ENCODE peak calls at places on chromosomes 2 and 18, in six cellular contexts. L is SJCRH30, O is ovary, P is colonic mucosa, K is breast epithelium, X is brain microvascular endothelial cell. Y is an unnamed sample. For H3K36me3, the result is how much of the 10 kb centered on the place peaks cover.

GRCh38 chr2:192218970-192219369 is 24.2 kb upstream of the TMEFF2 start:
- DNase-seq in K (no peak), L (no peak), P (no peak), O (no peak), X (no peak), Y (no peak)

GRCh38 chr2:88933980-88934379 is 242.5 kb downstream of the RPIA start:
- DNase-seq in P (no peak), K (no peak), L (peak), O (no peak), X (peak), Y (no peak)

GRCh38 chr2:156340377-156340776 is 7.9 kb upstream of the NR4A2 start:
- DNase-seq in P (no peak), O (no peak), X (no peak), L (no peak), K (no peak), Y (no peak)

GRCh38 chr2:238449909-238450417 is 23.2 kb downstream of the ASB1 start:
- DNase-seq in X (no peak), L (no peak), P (peak), O (no peak), K (peak), Y (no peak)

GRCh38 chr2:223969856-223970255 is 12.6 kb downstream of the MRPL44 start:
- DNase-seq in X (peak), O (no peak), K (no peak), L (no peak), P (no peak), Y (no peak)

GRCh38 chr2:24702800-24703199 is 90.4 kb downstream of the PTRHD1 start:
- DNase-seq in L (no peak), O (no peak), X (peak), P (no peak), K (no peak), Y (no peak)

GRCh38 chr2:14866953-14867352 is 234.4 kb downstream of the LRATD1 start:
- DNase-seq in L (no peak), P (no peak), X (no peak), K (no peak), O (no peak), Y (no peak)

GRCh38 chr2:54878182-54878581 is 154.7 kb downstream of the EML6 start:
- DNase-seq in P (no peak), L (no peak), X (no peak), K (no peak), O (no peak), Y (no peak)

GRCh38 chr2:10499275-10499907 is 51.3 kb upstream of the ODC1 start:
- DNase-seq in O (no peak), X (no peak), K (peak), L (no peak), P (no peak), Y (no peak)

GRCh38 chr2:142445542-142445941 is 314.7 kb upstream of the LRP1B start:
- DNase-seq in X (no peak), P (no peak), L (no peak), O (no peak), K (no peak), Y (no peak)

GRCh38 chr2:19264847-19265246 is 93.6 kb downstream of the OSR1 start:
- DNase-seq in K (no peak), L (no peak), O (no peak), X (no peak), P (no peak), Y (no peak)

GRCh38 chr2:8564475-8564874 is 117.4 kb upstream of the ID2 start:
- DNase-seq in P (no peak), X (no peak), O (no peak), K (no peak), L (no peak), Y (no peak)

GRCh38 chr18:62634471-62634870 is 80.9 kb upstream of the PHLPP1 start:
- DNase-seq in X (no peak), O (no peak), K (no peak), L (no peak), P (no peak), Y (no peak)

GRCh38 chr2:65528241-65528574 is 95.8 kb upstream of the SPRED2 start:
- DNase-seq in X (no peak), O (no peak), L (no peak), K (no peak), P (no peak), Y (no peak)

GRCh38 chr2:46804794-46805193 is 110.8 kb downstream of the MCFD2 start:
- DNase-seq in L (no peak), K (peak), X (no peak), P (no peak), O (no peak), Y (no peak)

GRCh38 chr2:166314022-166314759 is 61.6 kb downstream of the SCN9A start:
- DNase-seq in L (no peak), K (no peak), P (no peak), O (no peak), X (peak), Y (no peak)

GRCh38 chr2:167183916-167184315 is 295.6 kb downstream of the XIRP2 start:
- DNase-seq in P (no peak), X (no peak), K (no peak), O (no peak), L (no peak), Y (no peak)

GRCh38 chr18:22494771-22495170 is 77.1 kb upstream of the CTAGE1 start:
- DNase-seq in O (no peak), X (peak), K (no peak), P (no peak), L (no peak), Y (no peak)

GRCh38 chr2:203893386-203893785 is 25.8 kb downstream of the CTLA4 start:
- DNase-seq in P (no peak), O (no peak), X (no peak), K (peak), L (peak), Y (peak)

GRCh38 chr18:55235094-55235461 is 275.8 kb upstream of the CCDC68 start:
- DNase-seq in O (no peak), X (no peak), P (no peak), L (no peak), K (no peak), Y (no peak)

GRCh38 chr18:24427484-24427883 is 1.0 kb downstream of the IMPACT start:
- DNase-seq in X (peak), L (peak), P (no peak), K (no peak), O (no peak), Y (peak)

DNA sequence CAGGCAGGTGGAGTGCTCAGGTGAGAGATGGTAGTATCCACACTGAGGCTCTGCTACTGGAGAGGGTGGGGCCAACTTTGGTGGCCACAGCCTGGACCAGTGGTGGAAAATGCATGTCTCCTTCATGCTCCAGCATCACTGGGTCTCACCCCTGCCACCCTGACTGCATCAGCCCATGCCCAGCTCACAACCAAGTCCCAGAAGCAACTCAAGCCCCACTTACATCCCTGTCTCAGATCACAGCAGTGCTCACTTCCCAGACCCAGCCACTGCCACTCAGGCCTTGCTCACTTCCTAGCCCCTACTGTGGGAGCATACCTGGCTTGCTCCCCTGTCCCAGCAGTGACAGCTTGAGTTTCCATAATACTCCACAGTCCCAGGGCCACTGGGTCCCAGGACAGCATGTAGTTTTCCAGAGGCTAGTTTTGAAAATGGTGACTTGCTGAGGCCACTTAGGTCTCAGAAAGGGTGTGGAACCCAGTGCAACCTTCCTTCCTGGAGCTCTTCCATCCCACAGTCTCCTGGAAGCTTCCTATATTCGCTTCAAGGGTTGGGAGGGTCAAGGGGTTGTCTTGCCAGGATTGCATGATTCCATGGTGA is 58.8 kb downstream of the GPC1 start:
- DNase-seq in K (peak), X (no peak), P (no peak), L (no peak), O (no peak), Y (no peak)
- H3K36me3 ChIP-seq in K (under half), X (under half), P (under half), L (under half), O (under half), Y (under half)

DNA sequence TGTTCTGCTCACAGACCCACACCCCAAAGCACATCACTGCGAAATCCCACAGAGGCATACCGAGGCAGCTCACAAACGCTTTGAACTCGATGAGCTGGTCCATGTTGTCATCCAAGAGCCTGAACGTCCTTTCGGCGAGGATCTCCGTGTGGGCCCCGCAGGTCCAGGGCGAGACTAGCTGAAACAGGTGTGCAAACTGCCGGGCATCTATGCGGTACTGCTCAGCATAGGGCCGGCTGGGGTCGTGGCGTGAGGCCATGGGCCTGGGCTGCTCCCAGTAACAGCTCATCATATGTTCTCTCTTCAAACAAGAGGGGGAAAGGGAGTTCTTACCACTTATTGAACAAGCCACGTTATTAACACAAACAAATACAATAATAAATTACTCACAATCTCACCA is 20.1 kb downstream of the RPL31 start:
- DNase-seq in K (no peak), L (no peak), O (no peak), X (no peak), P (no peak), Y (no peak)
- H3K36me3 ChIP-seq in K (under half), L (under half), O (under half), X (under half), P (under half), Y (half or more)

DNA sequence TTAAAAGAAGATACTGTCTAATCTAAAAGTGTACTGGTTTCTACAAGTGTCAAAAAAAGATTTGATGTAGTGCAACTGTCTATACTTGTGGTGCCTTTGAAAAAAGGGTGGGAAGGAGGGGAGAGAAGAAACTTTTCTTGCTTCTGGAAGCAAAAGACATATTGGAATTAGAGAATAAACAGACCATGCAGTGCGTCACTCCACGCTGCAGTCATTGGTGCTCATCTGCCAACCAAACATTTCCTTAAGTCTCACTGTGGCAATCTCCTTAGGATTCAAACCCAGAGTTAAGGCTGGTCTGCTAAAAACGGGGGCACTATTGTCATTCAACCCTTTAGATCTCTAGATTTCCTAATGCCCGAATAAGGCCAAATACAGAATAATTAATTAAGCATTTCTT is 50.9 kb downstream of the PELI1 start:
- DNase-seq in K (no peak), O (no peak), L (no peak), X (no peak), P (no peak), Y (no peak)
- H3K36me3 ChIP-seq in K (under half), O (under half), L (half or more), X (under half), P (under half), Y (under half)

GRCh38 chr2:159840620-159841019 is 42.6 kb upstream of the CD302 start:
- DNase-seq in L (no peak), P (no peak), O (no peak), X (no peak), K (no peak), Y (no peak)
- H3K36me3 ChIP-seq in L (under half), P (under half), O (under half), X (under half), K (under half), Y (under half)

DNA sequence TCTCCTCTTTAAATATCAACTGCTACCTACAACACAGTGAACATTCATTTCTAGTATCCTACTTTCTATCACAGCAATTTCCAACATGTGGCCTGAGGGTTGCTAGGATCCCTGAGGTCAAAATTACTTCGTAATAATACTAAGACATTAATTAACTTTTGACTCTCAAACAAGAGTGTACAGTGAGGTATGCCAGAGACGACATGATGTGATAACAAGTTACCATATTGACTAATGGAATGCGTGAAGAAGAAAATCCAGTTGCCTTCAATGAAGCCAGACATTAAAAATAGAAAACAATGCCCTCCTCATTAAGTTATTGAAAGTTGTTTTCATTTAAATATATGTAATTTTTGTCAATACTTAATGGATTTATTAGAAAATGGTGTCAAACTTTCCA is 13.1 kb downstream of the ORC2 start:
- DNase-seq in P (no peak), K (no peak), L (no peak), X (no peak), O (no peak), Y (no peak)
- H3K36me3 ChIP-seq in P (under half), K (under half), L (half or more), X (under half), O (under half), Y (under half)

GRCh38 chr2:2271471-2271941 is 59.6 kb downstream of the MYT1L start:
- DNase-seq in L (peak), O (no peak), P (no peak), X (no peak), K (peak), Y (peak)

GRCh38 chr2:2266699-2267449 is 64.2 kb downstream of the MYT1L start:
- DNase-seq in P (no peak), L (no peak), O (no peak), K (no peak), X (no peak), Y (no peak)

GRCh38 chr2:2270808-2271415 is 60.2 kb downstream of the MYT1L start:
- DNase-seq in K (peak), P (no peak), X (no peak), O (no peak), L (no peak), Y (no peak)

GRCh38 chr2:2269989-2270562 is 61.0 kb downstream of the MYT1L start:
- DNase-seq in L (no peak), K (no peak), P (no peak), O (no peak), X (no peak), Y (no peak)

DNA sequence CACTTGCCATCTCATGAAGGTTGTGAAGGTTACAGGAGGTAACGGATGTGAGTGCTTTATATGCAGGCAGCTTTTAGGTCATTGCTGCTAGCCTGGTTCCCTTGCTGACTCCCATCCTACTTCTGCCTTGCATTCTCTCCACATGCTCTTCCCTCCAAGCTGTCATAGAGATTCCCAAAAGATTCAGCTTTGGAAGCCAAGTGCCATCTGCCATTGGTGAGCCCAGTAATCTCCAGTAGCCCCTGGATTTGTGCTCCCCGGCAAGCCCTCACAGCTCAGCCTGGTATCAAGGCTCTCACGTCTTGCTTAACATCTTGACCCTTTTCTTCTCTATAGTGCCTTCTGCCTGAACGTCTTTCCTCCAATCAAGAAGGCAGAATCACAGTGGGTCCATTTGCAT is 61.6 kb downstream of the MYT1L start:
- DNase-seq in O (no peak), X (no peak), L (no peak), K (no peak), P (no peak), Y (no peak)
- H3K36me3 ChIP-seq in O (under half), X (under half), L (under half), K (under half), P (under half), Y (under half)

DNA sequence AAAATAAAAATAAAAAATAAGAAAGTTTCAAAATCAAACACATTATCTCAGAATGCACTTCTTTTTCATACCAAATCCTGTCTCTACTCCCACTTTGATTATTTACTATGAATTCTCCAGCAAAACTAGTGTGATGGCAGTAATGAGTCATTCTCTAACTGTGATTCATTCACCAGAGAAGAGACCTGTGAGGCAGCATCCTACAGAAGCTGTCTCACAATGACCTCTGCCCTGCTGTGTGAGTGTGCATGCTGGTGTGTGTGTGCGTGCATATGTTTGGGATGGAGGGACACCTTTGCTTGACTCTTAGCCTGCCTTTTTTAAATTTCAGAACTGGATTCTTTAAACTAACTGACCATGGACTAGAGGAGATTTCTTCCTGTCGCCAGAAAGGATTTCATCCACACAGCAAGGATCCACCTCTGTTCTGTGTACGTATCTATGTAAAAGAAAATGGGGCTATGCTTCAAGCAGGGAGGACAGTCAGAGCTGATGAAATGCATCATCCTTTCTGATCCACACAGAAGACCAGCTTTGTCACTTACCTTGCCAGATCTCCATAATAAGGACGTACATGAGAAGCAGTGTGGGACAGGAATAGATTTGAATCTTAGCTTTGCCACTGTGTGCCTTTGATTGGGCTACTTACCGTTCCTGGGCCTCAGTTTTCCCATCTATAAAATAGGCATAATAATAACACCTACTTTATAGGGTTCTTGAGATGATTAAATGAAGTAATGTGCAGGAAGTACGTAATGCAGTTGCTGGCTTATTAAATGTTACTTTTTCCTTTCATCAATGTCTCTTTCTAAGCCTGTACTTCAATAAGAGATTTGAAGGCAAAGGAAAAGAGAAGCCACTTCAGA is 31.2 kb downstream of the STAMBP start:
- DNase-seq in K (no peak), P (no peak), L (no peak), X (peak), O (no peak), Y (peak)
- H3K36me3 ChIP-seq in K (under half), P (under half), L (under half), X (under half), O (under half), Y (half or more)

GRCh38 chr2:99373144-99373543 is 36.0 kb downstream of the EIF5B start:
- DNase-seq in P (no peak), L (no peak), O (no peak), K (no peak), X (no peak), Y (no peak)

GRCh38 chr2:99377879-99378278 is 40.7 kb downstream of the EIF5B start:
- DNase-seq in K (no peak), L (no peak), P (no peak), O (no peak), X (no peak), Y (no peak)

GRCh38 chr2:99374747-99375146 is 37.6 kb downstream of the EIF5B start:
- DNase-seq in X (no peak), L (no peak), P (no peak), K (no peak), O (no peak), Y (no peak)

GRCh38 chr2:99380376-99381010 is 43.3 kb downstream of the EIF5B start:
- DNase-seq in O (no peak), K (no peak), L (no peak), P (no peak), X (no peak), Y (no peak)

GRCh38 chr2:99376254-99376864 is 39.2 kb downstream of the EIF5B start:
- DNase-seq in L (no peak), O (no peak), P (no peak), K (no peak), X (no peak), Y (no peak)
- H3K36me3 ChIP-seq in L (half or more), O (under half), P (under half), K (under half), X (under half), Y (half or more)